ENCODE peak calls at places on chromosome 15, in six cellular contexts. D, S, V, Q, X and U are unnamed samples.

GRCh38 chr15:52783929-52784798 is 6.0 kb downstream of the ONECUT1 start:
- DNase-seq in D (peak; percentile 49), S (peak; percentile 80), V (no peak), Q (no peak), X (peak; percentile 90), U (peak; percentile 13)

GRCh38 chr15:47719730-47720129 is 2.4 kb downstream of the SEMA6D start:
- DNase-seq in D (no peak), S (no peak), V (no peak), Q (no peak), X (no peak), U (no peak)

GRCh38 chr15:97030251-97030650 is 699.8 kb downstream of the NR2F2 start:
- DNase-seq in D (no peak), S (no peak), V (no peak), Q (no peak), X (no peak), U (no peak)

GRCh38 chr15:56744701-56745683 is 11.7 kb upstream of the ZNF280D start:
- DNase-seq in D (no peak), S (no peak), V (no peak), Q (no peak), X (no peak), U (no peak)

GRCh38 chr15:66679657-66680108 is 22.4 kb upstream of the SMAD6 start:
- DNase-seq in D (no peak), S (peak; percentile 46), V (no peak), Q (no peak), X (peak; percentile 70), U (no peak)

GRCh38 chr15:63380828-63381282 is 791 bp downstream of the CA12 start:
- DNase-seq in D (no peak), S (no peak), V (no peak), Q (no peak), X (no peak), U (peak; percentile 54)

GRCh38 chr15:52440414-52440813 is 88.3 kb downstream of the MYO5A start:
- DNase-seq in D (no peak), S (no peak), V (no peak), Q (no peak), X (no peak), U (peak; percentile 69)

GRCh38 chr15:51667478-51667877 is 13.8 kb upstream of the SCG3 start:
- DNase-seq in D (no peak), S (no peak), V (no peak), Q (no peak), X (no peak), U (no peak)

GRCh38 chr15:42491540-42492225 is 742 bp upstream of the ZNF106 start:
- DNase-seq in D (no peak), S (no peak), V (no peak), Q (peak; percentile 74), X (no peak), U (no peak)

GRCh38 chr15:52379395-52380111 is 83.9 kb upstream of the MYO5C start:
- DNase-seq in D (no peak), S (no peak), V (no peak), Q (no peak), X (no peak), U (no peak)

GRCh38 chr15:22811640-22812039 is 25.2 kb downstream of the NIPA1 start:
- DNase-seq in D (peak; percentile 58), S (peak; percentile 38), V (no peak), Q (no peak), X (peak; percentile 54), U (no peak)

GRCh38 chr15:35481992-35482391 is 64.0 kb downstream of the DPH6 start:
- DNase-seq in D (no peak), S (no peak), V (no peak), Q (peak; percentile 83), X (no peak), U (peak; percentile 68)

GRCh38 chr15:71043373-71043772 is 71.9 kb upstream of the THSD4 start:
- DNase-seq in D (no peak), S (no peak), V (no peak), Q (peak; percentile 21), X (no peak), U (peak; percentile 90)

GRCh38 chr15:28103831-28104230 is 4.7 kb upstream of the OCA2 start:
- DNase-seq in D (no peak), S (no peak), V (no peak), Q (no peak), X (no peak), U (no peak)

GRCh38 chr15:49439678-49440375 is 16.8 kb downstream of the FGF7 start:
- DNase-seq in D (no peak), S (no peak), V (no peak), Q (no peak), X (no peak), U (no peak)

GRCh38 chr15:51878446-51879386 is 49.3 kb downstream of the TMOD3 start:
- DNase-seq in D (no peak), S (no peak), V (no peak), Q (peak; percentile 68), X (no peak), U (peak; percentile 64)

GRCh38 chr15:89421219-89421618 is 75.2 kb downstream of the RHCG start:
- DNase-seq in D (no peak), S (no peak), V (no peak), Q (no peak), X (no peak), U (no peak)
- TF ChIP-seq CTCF in D (no peak), S (no peak), V (no peak), Q (peak; percentile 7), X (no peak), U (no peak)

GRCh38 chr15:69462493-69463181 is 10.0 kb downstream of the RPLP1 start:
- DNase-seq in D (peak; percentile 97), S (peak; percentile 98), V (peak; percentile 92), Q (peak; percentile 97), X (peak; percentile 97), U (peak; percentile 99)

GRCh38 chr15:69463182-69463756 is 10.7 kb downstream of the RPLP1 start:
- DNase-seq in D (no peak), S (no peak), V (no peak), Q (no peak), X (no peak), U (no peak)

GRCh38 chr15:69466733-69467132 is 14.1 kb downstream of the RPLP1 start:
- DNase-seq in D (no peak), S (no peak), V (no peak), Q (no peak), X (no peak), U (no peak)

GRCh38 chr15:69467636-69468035 is 15.0 kb downstream of the RPLP1 start:
- DNase-seq in D (no peak), S (no peak), V (no peak), Q (no peak), X (no peak), U (no peak)

GRCh38 chr15:69465253-69465652 is 12.6 kb downstream of the RPLP1 start:
- DNase-seq in D (no peak), S (no peak), V (no peak), Q (no peak), X (no peak), U (no peak)
- TF ChIP-seq CTCF in D (no peak), S (no peak), V (no peak), Q (no peak), X (no peak), U (no peak)

DNA sequence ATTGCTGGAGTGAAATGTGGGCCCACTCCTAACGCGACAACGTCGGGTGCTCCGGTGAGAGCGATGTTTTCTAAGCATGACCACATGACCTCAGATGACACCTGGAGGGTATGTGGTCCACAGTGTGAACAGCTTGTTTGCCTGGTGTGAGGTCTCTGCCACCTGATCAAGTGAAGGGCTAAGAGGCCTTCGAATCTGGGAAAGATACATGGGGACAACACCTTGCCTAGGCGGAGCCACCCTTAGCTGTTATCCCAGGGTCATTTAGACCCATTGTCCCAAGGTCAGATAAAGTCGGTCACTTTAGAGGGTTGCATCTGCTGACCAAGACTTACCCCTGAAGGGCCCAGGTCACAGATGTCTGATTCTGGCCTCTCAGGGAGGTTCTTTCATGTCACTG is 34.9 kb upstream of the ALDH1A3 start:
- DNase-seq in D (no peak), S (no peak), V (no peak), Q (no peak), X (no peak), U (no peak)
- TF ChIP-seq CTCF in D (no peak), S (no peak), V (no peak), Q (no peak), X (no peak), U (no peak)

GRCh38 chr15:43880406-43881184 is 53.8 kb downstream of the WDR76 start:
- DNase-seq in D (no peak), S (no peak), V (no peak), Q (no peak), X (peak; percentile 6), U (peak; percentile 38)

GRCh38 chr15:43878466-43878865 is 51.7 kb downstream of the WDR76 start:
- DNase-seq in D (no peak), S (no peak), V (no peak), Q (no peak), X (no peak), U (no peak)

GRCh38 chr15:43879386-43880355 is 52.9 kb downstream of the WDR76 start:
- DNase-seq in D (no peak), S (no peak), V (no peak), Q (no peak), X (no peak), U (no peak)

GRCh38 chr15:43883571-43883970 is 56.8 kb downstream of the WDR76 start:
- DNase-seq in D (no peak), S (no peak), V (no peak), Q (no peak), X (no peak), U (no peak)

GRCh38 chr15:43881944-43882343 is 55.1 kb downstream of the WDR76 start:
- DNase-seq in D (no peak), S (peak; percentile 67), V (no peak), Q (no peak), X (peak; percentile 43), U (no peak)
- TF ChIP-seq CTCF in D (peak; percentile 37), S (peak; percentile 50), V (peak; percentile 56), Q (peak; percentile 71), X (peak; percentile 73), U (peak; percentile 46)

DNA sequence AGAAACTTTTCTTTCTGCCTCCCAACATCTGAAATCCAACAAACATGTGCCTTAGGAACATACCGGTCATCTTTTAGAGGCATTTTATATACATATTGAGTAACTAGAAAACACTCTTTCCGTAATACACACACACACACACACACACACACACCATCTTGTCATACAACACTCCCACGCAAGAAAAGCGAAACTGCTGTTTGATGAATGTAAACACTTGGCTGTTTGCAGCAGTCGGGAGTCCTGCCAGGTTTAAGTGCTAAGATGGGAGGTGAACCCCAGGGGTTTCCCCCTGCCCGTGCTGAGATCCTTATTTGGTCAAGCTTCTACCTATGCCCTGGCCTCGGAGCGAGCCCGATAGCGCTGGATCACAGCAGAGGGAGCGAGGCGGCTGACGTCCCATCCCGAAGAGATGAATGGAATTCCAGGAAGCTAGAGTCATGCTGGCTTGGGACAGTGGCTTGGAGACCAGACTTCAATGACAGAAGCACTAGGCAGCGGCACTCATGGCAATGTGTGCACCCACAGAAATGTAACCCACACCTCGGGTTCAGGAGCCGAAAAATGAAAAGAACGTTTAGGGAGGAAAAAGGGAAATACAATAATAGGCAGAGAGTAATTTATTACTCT is 1.3 kb upstream of the THBS1 start:
- DNase-seq in D (peak; percentile 58), S (peak; percentile 85), V (peak; percentile 30), Q (peak; percentile 92), X (peak; percentile 87), U (peak; percentile 91)
- TF ChIP-seq CTCF in D (no peak), S (no peak), V (no peak), Q (no peak), X (no peak), U (no peak)

GRCh38 chr15:80835338-80835737 is 56.2 kb downstream of the CEMIP start:
- DNase-seq in D (no peak), S (peak; percentile 45), V (no peak), Q (no peak), X (peak; percentile 30), U (no peak)
- TF ChIP-seq CTCF in D (no peak), S (no peak), V (peak; percentile 24), Q (peak; percentile 24), X (peak; percentile 40), U (peak; percentile 10)

GRCh38 chr15:94970831-94971230 is 739.5 kb downstream of the MCTP2 start:
- DNase-seq in D (no peak), S (no peak), V (no peak), Q (no peak), X (no peak), U (no peak)
- TF ChIP-seq CTCF in D (no peak), S (no peak), V (no peak), Q (no peak), X (no peak), U (no peak)